ENCODE peak calls at places on chromosome 22, in five cellular contexts. K is HCT116, H is colonic mucosa, S is transverse colon, B is mammary epithelial cell. M is an unnamed sample.

GRCh38 chr22:24059793-24060192 is 48.7 kb downstream of the CABIN1 start:
- DNase-seq in K (no peak), H (no peak), S (no peak), B (no peak), M (no peak)

GRCh38 chr22:23836281-23836680 is 2.5 kb downstream of the DERL3 start:
- DNase-seq in K (no peak), H (no peak), S (no peak), B (no peak), M (peak; percentile 49)

GRCh38 chr22:49297871-49298721 is 529.6 kb downstream of the BRD1 start:
- DNase-seq in K (no peak), H (no peak), S (no peak), B (no peak), M (no peak)

GRCh38 chr22:38989461-38989860 is 7.3 kb downstream of the APOBEC3B start:
- DNase-seq in K (no peak), H (no peak), S (no peak), B (no peak), M (no peak)

GRCh38 chr22:26894766-26895485 is 237.5 kb downstream of the MIAT start:
- DNase-seq in K (peak; percentile 4), H (no peak), S (no peak), B (peak; percentile 89), M (no peak)

GRCh38 chr22:31734512-31734911 is 15.4 kb downstream of the PRR14L start:
- DNase-seq in K (no peak), H (no peak), S (no peak), B (peak; percentile 80), M (no peak)

GRCh38 chr22:38788016-38788415 is 5.9 kb downstream of the DNAL4 start:
- DNase-seq in K (no peak), H (no peak), S (no peak), B (no peak), M (no peak)

GRCh38 chr22:27560781-27561180 is 240.8 kb downstream of the MN1 start:
- DNase-seq in K (no peak), H (no peak), S (no peak), B (no peak), M (no peak)

GRCh38 chr22:17748555-17749353 is 25.5 kb downstream of the BID start:
- DNase-seq in K (no peak), H (no peak), S (no peak), B (no peak), M (no peak)

GRCh38 chr22:37485714-37486223 is 415 bp downstream of the MFNG start:
- DNase-seq in K (no peak), H (no peak), S (no peak), B (no peak), M (no peak)

GRCh38 chr22:46589871-46590271 is 30.3 kb upstream of the GRAMD4 start:
- DNase-seq in K (no peak), H (no peak), S (no peak), B (no peak), M (no peak)

GRCh38 chr22:46589141-46589748 is 30.9 kb upstream of the GRAMD4 start:
- DNase-seq in K (no peak), H (no peak), S (no peak), B (no peak), M (peak; percentile 69)

GRCh38 chr22:46588279-46589140 is 31.7 kb upstream of the GRAMD4 start:
- DNase-seq in K (no peak), H (no peak), S (no peak), B (no peak), M (no peak)

GRCh38 chr22:46591890-46592289 is 28.3 kb upstream of the GRAMD4 start:
- DNase-seq in K (no peak), H (no peak), S (no peak), B (no peak), M (no peak)

GRCh38 chr22:46590334-46590733 is 29.9 kb upstream of the GRAMD4 start:
- DNase-seq in K (no peak), H (no peak), S (no peak), B (no peak), M (peak; percentile 75)
- H3K4me1 ChIP-seq in K (no peaks in the 10 kb centered on the region), H (peaks cover 19% of the 10 kb centered on the region), S (peaks cover 35% of the 10 kb centered on the region), B (peaks cover 13% of the 10 kb centered on the region), M (peaks cover 12% of the 10 kb centered on the region)

DNA sequence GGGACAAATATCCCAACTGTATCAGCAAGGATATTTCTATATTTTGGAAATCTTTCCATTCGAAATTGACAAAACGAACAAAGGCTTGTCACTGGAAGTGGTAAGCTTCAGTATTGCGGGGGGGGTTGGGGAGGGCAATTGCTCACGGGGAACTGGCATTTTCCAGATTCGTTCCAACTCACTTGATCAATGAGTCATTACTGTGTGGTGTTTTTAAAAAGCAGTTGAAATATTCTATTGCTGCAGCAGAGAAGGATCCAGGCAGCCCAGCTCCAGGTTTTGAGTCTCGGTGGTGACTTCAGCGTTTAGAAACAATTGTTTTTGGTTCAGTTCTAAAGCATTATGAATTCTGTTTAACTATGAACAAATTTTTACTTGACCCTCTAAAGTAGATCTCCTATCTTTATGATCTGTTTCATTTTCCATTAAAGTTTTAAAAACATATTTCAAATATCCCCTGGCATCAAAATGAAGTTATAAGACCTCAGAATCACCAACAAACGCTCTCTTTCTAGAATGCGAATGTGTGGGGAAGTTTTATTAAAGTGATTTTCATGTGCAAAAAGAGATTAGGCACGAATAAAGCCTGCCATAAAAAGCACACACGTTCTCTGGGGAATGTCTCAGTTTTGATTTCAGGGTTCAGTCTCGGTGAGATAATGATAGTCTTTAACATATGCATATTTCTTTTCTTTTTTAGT is 33.7 kb upstream of the FBLN1 start:
- DNase-seq in K (no peak), H (no peak), S (no peak), B (peak; percentile 85), M (no peak)
- H3K27ac ChIP-seq in K (no peak overlapping the region), H (no peak overlapping the region), S (no peak overlapping the region), B (peak overlapping the region; percentile 77), M (no peak overlapping the region)

DNA sequence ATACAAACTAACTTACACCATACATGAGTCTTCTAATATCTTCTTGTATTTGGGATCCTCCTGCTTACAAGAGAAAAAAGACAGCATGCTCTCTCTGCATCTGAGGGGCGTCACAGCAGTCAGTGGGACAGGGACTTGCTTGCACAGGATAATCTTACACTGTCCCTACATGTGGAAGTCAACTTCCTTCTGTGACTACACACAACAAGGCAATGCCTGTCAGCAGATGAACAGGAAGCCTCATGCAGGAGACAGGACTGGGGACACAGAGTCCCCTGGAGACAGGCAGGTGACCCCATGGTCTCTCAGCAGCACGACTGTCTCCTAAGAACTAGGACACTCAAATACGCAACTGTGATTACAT is 54.8 kb downstream of the PACSIN2 start:
- DNase-seq in K (no peak), H (no peak), S (no peak), B (no peak), M (no peak)
- H3K4me1 ChIP-seq in K (peaks cover 46% of the 10 kb centered on the region), H (peaks cover 19% of the 10 kb centered on the region), S (peaks cover 37% of the 10 kb centered on the region), B (peaks cover 59% of the 10 kb centered on the region), M (peaks cover 79% of the 10 kb centered on the region)

DNA sequence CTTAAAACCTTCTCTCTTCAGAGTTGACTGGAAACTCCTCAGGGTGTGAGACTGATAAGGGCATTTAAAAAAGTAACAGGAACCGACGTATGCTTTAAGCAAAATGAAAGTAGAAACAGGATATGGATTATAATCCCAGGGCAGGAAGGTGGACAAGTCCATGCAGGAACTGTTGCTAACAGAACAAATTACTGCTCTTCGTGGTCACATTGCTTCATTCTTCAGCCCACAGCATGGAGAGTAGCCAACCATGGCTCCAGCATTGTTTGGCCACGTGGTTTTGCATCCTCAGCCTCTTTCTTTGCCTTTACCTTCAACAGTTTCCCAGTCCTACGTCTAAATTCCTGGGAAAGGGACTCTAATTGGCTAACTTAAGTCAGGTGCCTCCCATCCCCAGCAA is 563.1 kb upstream of the ISX start:
- DNase-seq in K (no peak), H (no peak), S (no peak), B (peak; percentile 85), M (no peak)
- H3K27ac ChIP-seq in K (no peak overlapping the region), H (no peak overlapping the region), S (no peak overlapping the region), B (no peak overlapping the region), M (no peak overlapping the region)

GRCh38 chr22:32822188-32822877 is 20.8 kb downstream of the TIMP3 start:
- DNase-seq in K (no peak), H (no peak), S (no peak), B (no peak), M (no peak)
- H3K4me1 ChIP-seq in K (no peaks in the 10 kb centered on the region), H (no peaks in the 10 kb centered on the region), S (peaks cover 18% of the 10 kb centered on the region), B (peaks cover 29% of the 10 kb centered on the region), M (peaks cover 42% of the 10 kb centered on the region)

GRCh38 chr22:47284360-47284759 is 521.9 kb downstream of the TBC1D22A start:
- DNase-seq in K (no peak), H (no peak), S (no peak), B (no peak), M (no peak)

GRCh38 chr22:47287516-47287915 is 525.1 kb downstream of the TBC1D22A start:
- DNase-seq in K (no peak), H (no peak), S (no peak), B (no peak), M (no peak)

GRCh38 chr22:47286590-47286989 is 524.1 kb downstream of the TBC1D22A start:
- DNase-seq in K (no peak), H (no peak), S (no peak), B (no peak), M (no peak)

GRCh38 chr22:47284822-47285221 is 522.4 kb downstream of the TBC1D22A start:
- DNase-seq in K (no peak), H (no peak), S (no peak), B (no peak), M (no peak)

GRCh38 chr22:47285981-47286380 is 523.5 kb downstream of the TBC1D22A start:
- DNase-seq in K (no peak), H (no peak), S (no peak), B (no peak), M (no peak)
- H3K27ac ChIP-seq in K (no peak overlapping the region), H (no peak overlapping the region), S (no peak overlapping the region), B (no peak overlapping the region), M (no peak overlapping the region)